ENCODE peak calls at places on chromosomes 7 and 10, in seven cellular contexts. One of them, this sample, is unnamed.

GRCh38 chr7:21616796-21617436 is 74.1 kb downstream of the DNAH11 start:
- DNase-seq in T-helper 2 cell: no peak
- DNase-seq in NCI-H187: no peak
- DNase-seq in cardiac fibroblast: peak
- DNase-seq in hippocampal formation: no peak
- DNase-seq in endothelial cell: no peak
- DNase-seq in stimulated activated CD4-positive, alpha-beta T cell treated with anti-CD3 and anti-CD28 coated beads, Interleukin-4, amount 100 ng/mL, for 1 hour: no peak
- DNase-seq in this sample: no peak

GRCh38 chr7:141702047-141702567 is at the start of gene DENND11:
- DNase-seq in T-helper 2 cell: peak
- DNase-seq in NCI-H187: peak
- DNase-seq in cardiac fibroblast: peak
- DNase-seq in hippocampal formation: peak
- DNase-seq in endothelial cell: peak
- DNase-seq in stimulated activated CD4-positive, alpha-beta T cell treated with anti-CD3 and anti-CD28 coated beads, Interleukin-4, amount 100 ng/mL, for 1 hour: peak
- DNase-seq in this sample: peak

GRCh38 chr7:149414745-149415390 is 46.0 kb downstream of the ZNF777 start:
- DNase-seq in T-helper 2 cell: peak
- DNase-seq in NCI-H187: no peak
- DNase-seq in cardiac fibroblast: peak
- DNase-seq in hippocampal formation: no peak
- DNase-seq in endothelial cell: peak
- DNase-seq in stimulated activated CD4-positive, alpha-beta T cell treated with anti-CD3 and anti-CD28 coated beads, Interleukin-4, amount 100 ng/mL, for 1 hour: peak
- DNase-seq in this sample: peak

GRCh38 chr7:34337163-34337562 is 320.9 kb upstream of the NPSR1 start:
- DNase-seq in T-helper 2 cell: no peak
- DNase-seq in NCI-H187: no peak
- DNase-seq in cardiac fibroblast: no peak
- DNase-seq in hippocampal formation: no peak
- DNase-seq in endothelial cell: no peak
- DNase-seq in stimulated activated CD4-positive, alpha-beta T cell treated with anti-CD3 and anti-CD28 coated beads, Interleukin-4, amount 100 ng/mL, for 1 hour: no peak
- DNase-seq in this sample: no peak

GRCh38 chr10:116720241-116721047 is 21.9 kb downstream of the HSPA12A start:
- DNase-seq in T-helper 2 cell: no peak
- DNase-seq in NCI-H187: no peak
- DNase-seq in cardiac fibroblast: no peak
- DNase-seq in hippocampal formation: no peak
- DNase-seq in endothelial cell: no peak
- DNase-seq in stimulated activated CD4-positive, alpha-beta T cell treated with anti-CD3 and anti-CD28 coated beads, Interleukin-4, amount 100 ng/mL, for 1 hour: no peak
- DNase-seq in this sample: no peak

GRCh38 chr7:66629222-66629658 is 559 bp downstream of the KCTD7 start:
- DNase-seq in T-helper 2 cell: no peak
- DNase-seq in NCI-H187: no peak
- DNase-seq in cardiac fibroblast: no peak
- DNase-seq in hippocampal formation: no peak
- DNase-seq in endothelial cell: no peak
- DNase-seq in stimulated activated CD4-positive, alpha-beta T cell treated with anti-CD3 and anti-CD28 coated beads, Interleukin-4, amount 100 ng/mL, for 1 hour: no peak
- DNase-seq in this sample: peak

GRCh38 chr7:127582361-127582760 is 3.0 kb downstream of the GCC1 start:
- DNase-seq in T-helper 2 cell: no peak
- DNase-seq in NCI-H187: no peak
- DNase-seq in cardiac fibroblast: peak
- DNase-seq in hippocampal formation: no peak
- DNase-seq in endothelial cell: no peak
- DNase-seq in stimulated activated CD4-positive, alpha-beta T cell treated with anti-CD3 and anti-CD28 coated beads, Interleukin-4, amount 100 ng/mL, for 1 hour: no peak
- DNase-seq in this sample: peak

GRCh38 chr7:116906391-116906790 is 44.0 kb downstream of the CAPZA2 start:
- DNase-seq in T-helper 2 cell: no peak
- DNase-seq in NCI-H187: no peak
- DNase-seq in cardiac fibroblast: no peak
- DNase-seq in hippocampal formation: no peak
- DNase-seq in endothelial cell: no peak
- DNase-seq in stimulated activated CD4-positive, alpha-beta T cell treated with anti-CD3 and anti-CD28 coated beads, Interleukin-4, amount 100 ng/mL, for 1 hour: no peak
- DNase-seq in this sample: no peak

GRCh38 chr7:16428672-16429071 is 7.3 kb upstream of the CRPPA start:
- DNase-seq in T-helper 2 cell: no peak
- DNase-seq in NCI-H187: no peak
- DNase-seq in cardiac fibroblast: peak
- DNase-seq in hippocampal formation: no peak
- DNase-seq in endothelial cell: no peak
- DNase-seq in stimulated activated CD4-positive, alpha-beta T cell treated with anti-CD3 and anti-CD28 coated beads, Interleukin-4, amount 100 ng/mL, for 1 hour: no peak
- DNase-seq in this sample: no peak

GRCh38 chr7:117970806-117971205 is 97.6 kb upstream of the CTTNBP2 start:
- DNase-seq in T-helper 2 cell: no peak
- DNase-seq in NCI-H187: no peak
- DNase-seq in cardiac fibroblast: no peak
- DNase-seq in hippocampal formation: no peak
- DNase-seq in endothelial cell: no peak
- DNase-seq in stimulated activated CD4-positive, alpha-beta T cell treated with anti-CD3 and anti-CD28 coated beads, Interleukin-4, amount 100 ng/mL, for 1 hour: no peak
- DNase-seq in this sample: no peak

GRCh38 chr10:86964061-86964846 is 4.0 kb upstream of the ADIRF start:
- DNase-seq in T-helper 2 cell: no peak
- DNase-seq in NCI-H187: no peak
- DNase-seq in cardiac fibroblast: no peak
- DNase-seq in hippocampal formation: no peak
- DNase-seq in endothelial cell: no peak
- DNase-seq in stimulated activated CD4-positive, alpha-beta T cell treated with anti-CD3 and anti-CD28 coated beads, Interleukin-4, amount 100 ng/mL, for 1 hour: no peak
- DNase-seq in this sample: peak

GRCh38 chr10:28020993-28021982 is 22.4 kb upstream of the ODAD2 start:
- DNase-seq in T-helper 2 cell: no peak
- DNase-seq in NCI-H187: no peak
- DNase-seq in cardiac fibroblast: no peak
- DNase-seq in hippocampal formation: no peak
- DNase-seq in endothelial cell: no peak
- DNase-seq in stimulated activated CD4-positive, alpha-beta T cell treated with anti-CD3 and anti-CD28 coated beads, Interleukin-4, amount 100 ng/mL, for 1 hour: no peak
- DNase-seq in this sample: no peak

GRCh38 chr7:18866359-18867036 is 250.9 kb downstream of the TWIST1 start:
- DNase-seq in T-helper 2 cell: no peak
- DNase-seq in NCI-H187: no peak
- DNase-seq in cardiac fibroblast: peak
- DNase-seq in hippocampal formation: no peak
- DNase-seq in endothelial cell: no peak
- DNase-seq in stimulated activated CD4-positive, alpha-beta T cell treated with anti-CD3 and anti-CD28 coated beads, Interleukin-4, amount 100 ng/mL, for 1 hour: no peak
- DNase-seq in this sample: peak

GRCh38 chr7:7696458-7697119 is 21.8 kb downstream of the RPA3 start:
- DNase-seq in T-helper 2 cell: no peak
- DNase-seq in NCI-H187: no peak
- DNase-seq in cardiac fibroblast: no peak
- DNase-seq in hippocampal formation: no peak
- DNase-seq in endothelial cell: no peak
- DNase-seq in stimulated activated CD4-positive, alpha-beta T cell treated with anti-CD3 and anti-CD28 coated beads, Interleukin-4, amount 100 ng/mL, for 1 hour: no peak
- DNase-seq in this sample: no peak

GRCh38 chr7:94451276-94451675 is 56.6 kb downstream of the COL1A2 start:
- DNase-seq in T-helper 2 cell: no peak
- DNase-seq in NCI-H187: no peak
- DNase-seq in cardiac fibroblast: no peak
- DNase-seq in hippocampal formation: no peak
- DNase-seq in endothelial cell: no peak
- DNase-seq in stimulated activated CD4-positive, alpha-beta T cell treated with anti-CD3 and anti-CD28 coated beads, Interleukin-4, amount 100 ng/mL, for 1 hour: no peak
- DNase-seq in this sample: no peak

GRCh38 chr10:126227762-126228134 is 160.5 kb downstream of the ADAM12 start:
- DNase-seq in T-helper 2 cell: no peak
- DNase-seq in NCI-H187: no peak
- DNase-seq in cardiac fibroblast: peak
- DNase-seq in hippocampal formation: no peak
- DNase-seq in endothelial cell: no peak
- DNase-seq in stimulated activated CD4-positive, alpha-beta T cell treated with anti-CD3 and anti-CD28 coated beads, Interleukin-4, amount 100 ng/mL, for 1 hour: no peak
- DNase-seq in this sample: no peak

GRCh38 chr10:96588601-96589419 is 2.0 kb upstream of the TM9SF3 start:
- DNase-seq in T-helper 2 cell: peak
- DNase-seq in NCI-H187: no peak
- DNase-seq in cardiac fibroblast: no peak
- DNase-seq in hippocampal formation: no peak
- DNase-seq in endothelial cell: no peak
- DNase-seq in stimulated activated CD4-positive, alpha-beta T cell treated with anti-CD3 and anti-CD28 coated beads, Interleukin-4, amount 100 ng/mL, for 1 hour: no peak
- DNase-seq in this sample: no peak

GRCh38 chr10:86155034-86155656 is 211.4 kb downstream of the GRID1 start:
- DNase-seq in T-helper 2 cell: no peak
- DNase-seq in NCI-H187: no peak
- DNase-seq in cardiac fibroblast: no peak
- DNase-seq in hippocampal formation: no peak
- DNase-seq in endothelial cell: no peak
- DNase-seq in stimulated activated CD4-positive, alpha-beta T cell treated with anti-CD3 and anti-CD28 coated beads, Interleukin-4, amount 100 ng/mL, for 1 hour: no peak
- DNase-seq in this sample: no peak

GRCh38 chr10:29627201-29628105 is 7.3 kb downstream of the SVIL start:
- DNase-seq in T-helper 2 cell: no peak
- DNase-seq in NCI-H187: no peak
- DNase-seq in cardiac fibroblast: peak
- DNase-seq in hippocampal formation: no peak
- DNase-seq in endothelial cell: no peak
- DNase-seq in stimulated activated CD4-positive, alpha-beta T cell treated with anti-CD3 and anti-CD28 coated beads, Interleukin-4, amount 100 ng/mL, for 1 hour: no peak
- DNase-seq in this sample: no peak

GRCh38 chr7:40760997-40761396 is 626.2 kb downstream of the SUGCT start:
- DNase-seq in T-helper 2 cell: no peak
- DNase-seq in NCI-H187: no peak
- DNase-seq in cardiac fibroblast: no peak
- DNase-seq in hippocampal formation: peak
- DNase-seq in endothelial cell: no peak
- DNase-seq in stimulated activated CD4-positive, alpha-beta T cell treated with anti-CD3 and anti-CD28 coated beads, Interleukin-4, amount 100 ng/mL, for 1 hour: no peak
- DNase-seq in this sample: no peak

GRCh38 chr10:35214607-35215020 is 88.0 kb downstream of the CREM start:
- DNase-seq in T-helper 2 cell: no peak
- DNase-seq in NCI-H187: no peak
- DNase-seq in cardiac fibroblast: no peak
- DNase-seq in hippocampal formation: no peak
- DNase-seq in endothelial cell: no peak
- DNase-seq in stimulated activated CD4-positive, alpha-beta T cell treated with anti-CD3 and anti-CD28 coated beads, Interleukin-4, amount 100 ng/mL, for 1 hour: no peak
- DNase-seq in this sample: peak

GRCh38 chr10:98407744-98408241 is 7.2 kb downstream of the PYROXD2 start:
- DNase-seq in T-helper 2 cell: no peak
- DNase-seq in NCI-H187: no peak
- DNase-seq in cardiac fibroblast: no peak
- DNase-seq in hippocampal formation: no peak
- DNase-seq in endothelial cell: no peak
- DNase-seq in stimulated activated CD4-positive, alpha-beta T cell treated with anti-CD3 and anti-CD28 coated beads, Interleukin-4, amount 100 ng/mL, for 1 hour: no peak
- DNase-seq in this sample: no peak

GRCh38 chr10:82847242-82847641 is 972.2 kb downstream of the NRG3 start:
- DNase-seq in T-helper 2 cell: no peak
- DNase-seq in NCI-H187: no peak
- DNase-seq in cardiac fibroblast: no peak
- DNase-seq in hippocampal formation: no peak
- DNase-seq in endothelial cell: no peak
- DNase-seq in stimulated activated CD4-positive, alpha-beta T cell treated with anti-CD3 and anti-CD28 coated beads, Interleukin-4, amount 100 ng/mL, for 1 hour: no peak
- DNase-seq in this sample: no peak

GRCh38 chr7:136741941-136742340 is 126.5 kb upstream of the CHRM2 start:
- DNase-seq in T-helper 2 cell: no peak
- DNase-seq in NCI-H187: no peak
- DNase-seq in cardiac fibroblast: no peak
- DNase-seq in hippocampal formation: no peak
- DNase-seq in endothelial cell: no peak
- DNase-seq in stimulated activated CD4-positive, alpha-beta T cell treated with anti-CD3 and anti-CD28 coated beads, Interleukin-4, amount 100 ng/mL, for 1 hour: no peak
- DNase-seq in this sample: no peak

GRCh38 chr10:52066383-52066782 is 247.7 kb upstream of the DKK1 start:
- DNase-seq in T-helper 2 cell: no peak
- DNase-seq in NCI-H187: no peak
- DNase-seq in cardiac fibroblast: no peak
- DNase-seq in hippocampal formation: no peak
- DNase-seq in endothelial cell: peak
- DNase-seq in stimulated activated CD4-positive, alpha-beta T cell treated with anti-CD3 and anti-CD28 coated beads, Interleukin-4, amount 100 ng/mL, for 1 hour: no peak
- DNase-seq in this sample: no peak

GRCh38 chr10:27783660-27784059 is 38.0 kb upstream of the MKX start:
- DNase-seq in T-helper 2 cell: peak
- DNase-seq in NCI-H187: no peak
- DNase-seq in cardiac fibroblast: peak
- DNase-seq in hippocampal formation: no peak
- DNase-seq in endothelial cell: peak
- DNase-seq in stimulated activated CD4-positive, alpha-beta T cell treated with anti-CD3 and anti-CD28 coated beads, Interleukin-4, amount 100 ng/mL, for 1 hour: peak
- DNase-seq in this sample: no peak

GRCh38 chr10:132577350-132578005 is 39.9 kb downstream of the INPP5A start:
- DNase-seq in T-helper 2 cell: no peak
- DNase-seq in NCI-H187: no peak
- DNase-seq in cardiac fibroblast: peak
- DNase-seq in hippocampal formation: peak
- DNase-seq in endothelial cell: no peak
- DNase-seq in stimulated activated CD4-positive, alpha-beta T cell treated with anti-CD3 and anti-CD28 coated beads, Interleukin-4, amount 100 ng/mL, for 1 hour: no peak
- DNase-seq in this sample: peak

GRCh38 chr7:150811-151221 is 41.6 kb upstream of the FAM20C start:
- DNase-seq in T-helper 2 cell: no peak
- DNase-seq in NCI-H187: no peak
- DNase-seq in cardiac fibroblast: no peak
- DNase-seq in hippocampal formation: no peak
- DNase-seq in endothelial cell: no peak
- DNase-seq in stimulated activated CD4-positive, alpha-beta T cell treated with anti-CD3 and anti-CD28 coated beads, Interleukin-4, amount 100 ng/mL, for 1 hour: no peak
- DNase-seq in this sample: no peak

GRCh38 chr10:69801434-69802315 is at the start of gene COL13A1:
- DNase-seq in T-helper 2 cell: no peak
- DNase-seq in NCI-H187: peak
- DNase-seq in cardiac fibroblast: peak
- DNase-seq in hippocampal formation: no peak
- DNase-seq in endothelial cell: peak
- DNase-seq in stimulated activated CD4-positive, alpha-beta T cell treated with anti-CD3 and anti-CD28 coated beads, Interleukin-4, amount 100 ng/mL, for 1 hour: no peak
- DNase-seq in this sample: peak

GRCh38 chr7:74284781-74285259 is 4.4 kb upstream of the CLIP2 start:
- DNase-seq in T-helper 2 cell: no peak
- DNase-seq in NCI-H187: no peak
- DNase-seq in cardiac fibroblast: no peak
- DNase-seq in hippocampal formation: no peak
- DNase-seq in endothelial cell: no peak
- DNase-seq in stimulated activated CD4-positive, alpha-beta T cell treated with anti-CD3 and anti-CD28 coated beads, Interleukin-4, amount 100 ng/mL, for 1 hour: no peak
- DNase-seq in this sample: no peak

GRCh38 chr7:17530249-17530648 is 231.8 kb downstream of the AHR start:
- DNase-seq in T-helper 2 cell: no peak
- DNase-seq in NCI-H187: no peak
- DNase-seq in cardiac fibroblast: peak
- DNase-seq in hippocampal formation: no peak
- DNase-seq in endothelial cell: no peak
- DNase-seq in stimulated activated CD4-positive, alpha-beta T cell treated with anti-CD3 and anti-CD28 coated beads, Interleukin-4, amount 100 ng/mL, for 1 hour: no peak
- DNase-seq in this sample: no peak

GRCh38 chr7:104185346-104185745 is 22.5 kb downstream of the ORC5 start:
- DNase-seq in T-helper 2 cell: no peak
- DNase-seq in NCI-H187: no peak
- DNase-seq in cardiac fibroblast: no peak
- DNase-seq in hippocampal formation: no peak
- DNase-seq in endothelial cell: no peak
- DNase-seq in stimulated activated CD4-positive, alpha-beta T cell treated with anti-CD3 and anti-CD28 coated beads, Interleukin-4, amount 100 ng/mL, for 1 hour: no peak
- DNase-seq in this sample: no peak

This sample was measured in Right ventricle myocardium superior.